ENCODE peak calls at places on chromosomes 1 and 21, in eight cellular contexts. T, E, B, Y, V, X, Z and J are unnamed samples.

GRCh38 chr1:200496937-200497336 is 87.1 kb upstream of the ZNF281 start:
- DNase-seq in T (no peak), E (no peak), B (no peak), Y (no peak), V (no peak), X (no peak), Z (no peak), J (no peak)

GRCh38 chr1:222390181-222390580 is 157.7 kb downstream of the HHIPL2 start:
- DNase-seq in T (no peak), E (no peak), B (no peak), Y (no peak), V (no peak), X (no peak), Z (no peak), J (no peak)

GRCh38 chr1:46184920-46185658 is 8.8 kb upstream of the P3R3URF start:
- DNase-seq in T (no peak), E (no peak), B (no peak), Y (no peak), V (no peak), X (peak), Z (no peak), J (no peak)

GRCh38 chr1:94597701-94598100 is 56.1 kb upstream of the F3 start:
- DNase-seq in T (no peak), E (no peak), B (no peak), Y (no peak), V (no peak), X (no peak), Z (no peak), J (no peak)

GRCh38 chr1:170510163-170510562 is 21.8 kb upstream of the GORAB start:
- DNase-seq in T (no peak), E (no peak), B (no peak), Y (no peak), V (no peak), X (no peak), Z (no peak), J (no peak)

GRCh38 chr1:41811978-41812852 is 106.5 kb downstream of the HIVEP3 start:
- DNase-seq in T (peak), E (peak), B (peak), Y (peak), V (peak), X (no peak), Z (no peak), J (peak)

GRCh38 chr1:216045400-216045799 is 377.8 kb downstream of the USH2A start:
- DNase-seq in T (no peak), E (no peak), B (no peak), Y (no peak), V (no peak), X (no peak), Z (no peak), J (no peak)

GRCh38 chr1:55572878-55573734 is 357.9 kb upstream of the USP24 start:
- DNase-seq in T (no peak), E (no peak), B (no peak), Y (no peak), V (no peak), X (no peak), Z (no peak), J (no peak)

GRCh38 chr1:27831568-27832410 is 1.2 kb downstream of the PPP1R8 start:
- DNase-seq in T (no peak), E (no peak), B (no peak), Y (no peak), V (no peak), X (no peak), Z (no peak), J (no peak)

GRCh38 chr1:63662846-63663245 is 69.6 kb downstream of the PGM1 start:
- DNase-seq in T (no peak), E (no peak), B (no peak), Y (no peak), V (no peak), X (no peak), Z (no peak), J (no peak)

GRCh38 chr1:237795558-237795957 is 95.2 kb downstream of the ZP4 start:
- DNase-seq in T (no peak), E (no peak), B (no peak), Y (no peak), V (no peak), X (no peak), Z (no peak), J (no peak)

GRCh38 chr1:221699582-221700519 is 42.0 kb downstream of the DUSP10 start:
- DNase-seq in T (no peak), E (no peak), B (no peak), Y (no peak), V (no peak), X (no peak), Z (no peak), J (no peak)

GRCh38 chr21:35436899-35437298 is 387.8 kb upstream of the RUNX1 start:
- DNase-seq in T (no peak), E (no peak), B (no peak), Y (no peak), V (no peak), X (no peak), Z (no peak), J (peak)

GRCh38 chr1:24322636-24323177 is 3.5 kb downstream of the GRHL3 start:
- DNase-seq in T (no peak), E (no peak), B (no peak), Y (no peak), V (no peak), X (no peak), Z (no peak), J (no peak)

GRCh38 chr1:220943319-220943718 is 64.1 kb downstream of the HLX start:
- DNase-seq in T (no peak), E (no peak), B (no peak), Y (no peak), V (no peak), X (no peak), Z (no peak), J (no peak)

GRCh38 chr1:6352138-6352563 is 41.4 kb downstream of the ACOT7 start:
- DNase-seq in T (no peak), E (no peak), B (peak), Y (no peak), V (no peak), X (no peak), Z (no peak), J (no peak)

GRCh38 chr1:194338241-194338948 is 1152.0 kb upstream of the B3GALT2 start:
- DNase-seq in T (no peak), E (no peak), B (no peak), Y (no peak), V (no peak), X (no peak), Z (no peak), J (no peak)

GRCh38 chr1:12087797-12088314 is 24.8 kb downstream of the TNFRSF8 start:
- DNase-seq in T (no peak), E (no peak), B (no peak), Y (no peak), V (no peak), X (peak), Z (no peak), J (no peak)

GRCh38 chr1:87335175-87335992 is 6.7 kb downstream of the LMO4 start:
- DNase-seq in T (peak), E (peak), B (peak), Y (peak), V (peak), X (peak), Z (no peak), J (peak)

GRCh38 chr1:1039145-1039910 is 19.4 kb downstream of the AGRN start:
- DNase-seq in T (no peak), E (no peak), B (no peak), Y (no peak), V (no peak), X (no peak), Z (no peak), J (no peak)

GRCh38 chr1:84688461-84689061 is 1.7 kb downstream of the SSX2IP start:
- DNase-seq in T (no peak), E (no peak), B (no peak), Y (no peak), V (no peak), X (no peak), Z (no peak), J (no peak)

GRCh38 chr1:116808476-116809180 is 54.4 kb downstream of the CD2 start:
- DNase-seq in T (no peak), E (no peak), B (no peak), Y (no peak), V (no peak), X (no peak), Z (no peak), J (no peak)

GRCh38 chr1:43529206-43529731 is 1.4 kb upstream of the PTPRF start:
- DNase-seq in T (peak), E (peak), B (peak), Y (peak), V (peak), X (peak), Z (peak), J (peak)

GRCh38 chr1:51752073-51752948 is 126.2 kb downstream of the NRDC start:
- DNase-seq in T (no peak), E (no peak), B (no peak), Y (no peak), V (no peak), X (no peak), Z (no peak), J (no peak)